ENCODE peak calls at places on chromosomes 5 and 9, in ten cellular contexts. One of them, this sample, is unnamed. For H3K4me1, the result is how much of the 10 kb centered on the place peaks cover.

GRCh38 chr9:23088932-23089364 is 642.3 kb downstream of the DMRTA1 start:
- DNase-seq in A549: no peak
- DNase-seq in NT2/D1: peak
- DNase-seq in IMR-90: no peak
- DNase-seq in heart left ventricle: no peak
- DNase-seq in astrocyte: no peak
- DNase-seq in uterus: no peak
- DNase-seq in lower lobe of right lung: no peak
- DNase-seq in cardiac muscle cell: no peak
- DNase-seq in trophoblast cell: no peak
- DNase-seq in this sample: no peak

GRCh38 chr5:133531634-133532033 is 80.7 kb downstream of the FSTL4 start:
- DNase-seq in lower lobe of right lung: no peak
- DNase-seq in heart left ventricle: no peak
- DNase-seq in astrocyte: peak
- DNase-seq in IMR-90: peak
- DNase-seq in A549: no peak
- DNase-seq in NT2/D1: no peak
- DNase-seq in cardiac muscle cell: peak
- DNase-seq in trophoblast cell: peak
- DNase-seq in uterus: no peak
- DNase-seq in this sample: peak

GRCh38 chr9:15882328-15882727 is 329.5 kb downstream of the CCDC171 start:
- DNase-seq in heart left ventricle: no peak
- DNase-seq in cardiac muscle cell: no peak
- DNase-seq in lower lobe of right lung: no peak
- DNase-seq in astrocyte: no peak
- DNase-seq in A549: no peak
- DNase-seq in NT2/D1: no peak
- DNase-seq in uterus: no peak
- DNase-seq in IMR-90: no peak
- DNase-seq in trophoblast cell: no peak
- DNase-seq in this sample: no peak

GRCh38 chr5:90830058-90830457 is 271.5 kb downstream of the ADGRV1 start:
- DNase-seq in heart left ventricle: no peak
- DNase-seq in NT2/D1: no peak
- DNase-seq in trophoblast cell: no peak
- DNase-seq in lower lobe of right lung: no peak
- DNase-seq in IMR-90: no peak
- DNase-seq in cardiac muscle cell: no peak
- DNase-seq in A549: no peak
- DNase-seq in astrocyte: no peak
- DNase-seq in uterus: no peak
- DNase-seq in this sample: no peak

GRCh38 chr5:120600639-120601038 is 136.5 kb downstream of the PRR16 start:
- DNase-seq in astrocyte: no peak
- DNase-seq in IMR-90: no peak
- DNase-seq in uterus: no peak
- DNase-seq in lower lobe of right lung: no peak
- DNase-seq in trophoblast cell: no peak
- DNase-seq in cardiac muscle cell: no peak
- DNase-seq in heart left ventricle: no peak
- DNase-seq in A549: no peak
- DNase-seq in NT2/D1: no peak
- DNase-seq in this sample: no peak

GRCh38 chr9:101465330-101465915 is 29.8 kb upstream of the ALDOB start:
- DNase-seq in lower lobe of right lung: peak
- DNase-seq in NT2/D1: no peak
- DNase-seq in cardiac muscle cell: peak
- DNase-seq in A549: peak
- DNase-seq in heart left ventricle: no peak
- DNase-seq in astrocyte: peak
- DNase-seq in trophoblast cell: peak
- DNase-seq in uterus: peak
- DNase-seq in IMR-90: peak
- DNase-seq in this sample: peak

GRCh38 chr5:78345485-78345884 is 14.9 kb upstream of the SCAMP1 start:
- DNase-seq in NT2/D1: no peak
- DNase-seq in IMR-90: peak
- DNase-seq in A549: no peak
- DNase-seq in heart left ventricle: no peak
- DNase-seq in cardiac muscle cell: peak
- DNase-seq in lower lobe of right lung: no peak
- DNase-seq in astrocyte: peak
- DNase-seq in uterus: no peak
- DNase-seq in trophoblast cell: no peak
- DNase-seq in this sample: no peak

GRCh38 chr9:76394896-76395244 is 644 bp upstream of the RFK start:
- DNase-seq in uterus: peak
- DNase-seq in trophoblast cell: peak
- DNase-seq in heart left ventricle: no peak
- DNase-seq in A549: peak
- DNase-seq in IMR-90: no peak
- DNase-seq in cardiac muscle cell: peak
- DNase-seq in NT2/D1: peak
- DNase-seq in astrocyte: no peak
- DNase-seq in lower lobe of right lung: peak
- DNase-seq in this sample: no peak

GRCh38 chr5:63043792-63044191 is 465.2 kb downstream of the LRRC70 start:
- DNase-seq in trophoblast cell: no peak
- DNase-seq in uterus: no peak
- DNase-seq in heart left ventricle: no peak
- DNase-seq in lower lobe of right lung: no peak
- DNase-seq in NT2/D1: no peak
- DNase-seq in astrocyte: no peak
- DNase-seq in IMR-90: no peak
- DNase-seq in A549: no peak
- DNase-seq in cardiac muscle cell: peak
- DNase-seq in this sample: no peak

GRCh38 chr5:108655750-108656450 is 91.8 kb upstream of the FER start:
- DNase-seq in trophoblast cell: peak
- DNase-seq in heart left ventricle: no peak
- DNase-seq in A549: no peak
- DNase-seq in NT2/D1: no peak
- DNase-seq in IMR-90: peak
- DNase-seq in lower lobe of right lung: no peak
- DNase-seq in astrocyte: peak
- DNase-seq in cardiac muscle cell: peak
- DNase-seq in uterus: no peak
- DNase-seq in this sample: peak

GRCh38 chr5:120507826-120508463 is 43.8 kb downstream of the PRR16 start:
- DNase-seq in cardiac muscle cell: peak
- DNase-seq in IMR-90: peak
- DNase-seq in uterus: no peak
- DNase-seq in trophoblast cell: no peak
- DNase-seq in A549: no peak
- DNase-seq in lower lobe of right lung: no peak
- DNase-seq in NT2/D1: no peak
- DNase-seq in astrocyte: no peak
- DNase-seq in heart left ventricle: no peak
- DNase-seq in this sample: no peak

GRCh38 chr5:97115932-97116331 is 26.5 kb downstream of the LIX1 start:
- DNase-seq in heart left ventricle: no peak
- DNase-seq in IMR-90: no peak
- DNase-seq in uterus: no peak
- DNase-seq in NT2/D1: no peak
- DNase-seq in A549: no peak
- DNase-seq in trophoblast cell: no peak
- DNase-seq in cardiac muscle cell: no peak
- DNase-seq in lower lobe of right lung: no peak
- DNase-seq in astrocyte: no peak
- DNase-seq in this sample: no peak

GRCh38 chr9:78860806-78861475 is 564.0 kb downstream of the PSAT1 start:
- DNase-seq in NT2/D1: no peak
- DNase-seq in trophoblast cell: no peak
- DNase-seq in A549: no peak
- DNase-seq in cardiac muscle cell: peak
- DNase-seq in astrocyte: peak
- DNase-seq in lower lobe of right lung: no peak
- DNase-seq in uterus: no peak
- DNase-seq in heart left ventricle: no peak
- DNase-seq in IMR-90: peak
- DNase-seq in this sample: peak
- H3K4me1 ChIP-seq in NT2/D1: under half
- H3K4me1 ChIP-seq in trophoblast cell: under half
- H3K4me1 ChIP-seq in A549: under half
- H3K4me1 ChIP-seq in cardiac muscle cell: under half
- H3K4me1 ChIP-seq in astrocyte: under half
- H3K4me1 ChIP-seq in lower lobe of right lung: under half
- H3K4me1 ChIP-seq in uterus: under half
- H3K4me1 ChIP-seq in heart left ventricle: under half
- H3K4me1 ChIP-seq in IMR-90: under half
- H3K4me1 ChIP-seq in this sample: under half

GRCh38 chr5:178240341-178240741 is 7.7 kb upstream of the PHYKPL start:
- DNase-seq in trophoblast cell: no peak
- DNase-seq in cardiac muscle cell: no peak
- DNase-seq in lower lobe of right lung: peak
- DNase-seq in heart left ventricle: no peak
- DNase-seq in NT2/D1: no peak
- DNase-seq in A549: no peak
- DNase-seq in astrocyte: no peak
- DNase-seq in uterus: no peak
- DNase-seq in IMR-90: no peak
- DNase-seq in this sample: no peak
- H3K4me1 ChIP-seq in trophoblast cell: under half
- H3K4me1 ChIP-seq in cardiac muscle cell: under half
- H3K4me1 ChIP-seq in lower lobe of right lung: half or more
- H3K4me1 ChIP-seq in heart left ventricle: under half
- H3K4me1 ChIP-seq in NT2/D1: under half
- H3K4me1 ChIP-seq in A549: under half
- H3K4me1 ChIP-seq in astrocyte: under half
- H3K4me1 ChIP-seq in uterus: under half
- H3K4me1 ChIP-seq in IMR-90: under half
- H3K4me1 ChIP-seq in this sample: under half

GRCh38 chr9:131715906-131716305 is 24.0 kb downstream of the RAPGEF1 start:
- DNase-seq in uterus: peak
- DNase-seq in A549: no peak
- DNase-seq in cardiac muscle cell: peak
- DNase-seq in trophoblast cell: no peak
- DNase-seq in NT2/D1: no peak
- DNase-seq in lower lobe of right lung: no peak
- DNase-seq in heart left ventricle: peak
- DNase-seq in IMR-90: no peak
- DNase-seq in astrocyte: no peak
- DNase-seq in this sample: no peak
- H3K4me1 ChIP-seq in uterus: under half
- H3K4me1 ChIP-seq in A549: under half
- H3K4me1 ChIP-seq in cardiac muscle cell: under half
- H3K4me1 ChIP-seq in trophoblast cell: under half
- H3K4me1 ChIP-seq in NT2/D1: under half
- H3K4me1 ChIP-seq in lower lobe of right lung: half or more
- H3K4me1 ChIP-seq in heart left ventricle: half or more
- H3K4me1 ChIP-seq in IMR-90: under half
- H3K4me1 ChIP-seq in astrocyte: under half
- H3K4me1 ChIP-seq in this sample: under half

DNA sequence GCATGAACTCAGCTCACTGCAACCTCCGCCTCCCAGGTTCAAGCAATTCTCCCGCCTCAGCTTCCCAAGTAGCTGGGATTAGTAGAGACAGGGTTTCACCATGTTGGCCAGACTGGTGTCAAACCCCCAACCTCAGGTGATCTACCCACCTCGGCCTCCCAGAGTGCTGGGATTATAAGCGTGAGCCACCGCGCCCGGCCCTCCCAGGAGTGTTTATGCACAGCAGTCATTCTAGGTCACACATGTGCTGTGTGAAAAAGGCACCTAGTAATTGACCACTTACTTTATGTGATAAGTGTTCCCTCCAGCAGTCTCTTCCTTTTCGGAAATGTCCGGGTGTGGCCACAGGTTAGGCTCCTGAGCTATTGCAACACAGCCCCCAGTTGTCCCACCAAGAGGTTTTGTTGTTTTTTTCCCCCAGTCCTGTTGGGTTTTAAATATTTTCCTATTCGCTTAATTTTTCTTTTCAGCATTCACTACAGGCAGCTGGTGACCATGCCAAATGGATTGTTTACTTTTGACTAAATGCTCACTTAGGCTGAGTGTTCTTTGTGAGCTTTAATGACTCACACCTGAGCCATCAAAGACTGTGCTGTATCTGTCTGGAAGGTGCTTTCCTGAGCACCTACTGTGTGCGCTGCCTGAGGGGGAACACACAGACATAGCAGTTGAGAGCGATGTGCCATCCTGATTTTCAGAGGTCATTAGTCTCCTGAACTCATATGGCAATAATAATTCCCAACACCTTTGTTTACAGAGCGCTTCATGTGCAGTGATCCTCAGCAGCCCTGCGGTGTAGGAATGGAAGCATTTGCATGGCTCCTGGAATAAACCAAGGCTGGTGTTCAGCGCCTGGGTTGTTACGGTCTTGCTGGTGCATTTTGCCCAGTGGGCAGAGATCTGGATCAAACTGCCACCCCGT is 94.3 kb downstream of the MVB12B start:
- DNase-seq in heart left ventricle: no peak
- DNase-seq in A549: peak
- DNase-seq in lower lobe of right lung: no peak
- DNase-seq in cardiac muscle cell: no peak
- DNase-seq in trophoblast cell: no peak
- DNase-seq in astrocyte: peak
- DNase-seq in IMR-90: peak
- DNase-seq in NT2/D1: no peak
- DNase-seq in uterus: no peak
- DNase-seq in this sample: peak
- H3K4me1 ChIP-seq in heart left ventricle: under half
- H3K4me1 ChIP-seq in A549: under half
- H3K4me1 ChIP-seq in lower lobe of right lung: under half
- H3K4me1 ChIP-seq in cardiac muscle cell: under half
- H3K4me1 ChIP-seq in trophoblast cell: under half
- H3K4me1 ChIP-seq in astrocyte: under half
- H3K4me1 ChIP-seq in IMR-90: under half
- H3K4me1 ChIP-seq in NT2/D1: under half
- H3K4me1 ChIP-seq in uterus: under half
- H3K4me1 ChIP-seq in this sample: under half

DNA sequence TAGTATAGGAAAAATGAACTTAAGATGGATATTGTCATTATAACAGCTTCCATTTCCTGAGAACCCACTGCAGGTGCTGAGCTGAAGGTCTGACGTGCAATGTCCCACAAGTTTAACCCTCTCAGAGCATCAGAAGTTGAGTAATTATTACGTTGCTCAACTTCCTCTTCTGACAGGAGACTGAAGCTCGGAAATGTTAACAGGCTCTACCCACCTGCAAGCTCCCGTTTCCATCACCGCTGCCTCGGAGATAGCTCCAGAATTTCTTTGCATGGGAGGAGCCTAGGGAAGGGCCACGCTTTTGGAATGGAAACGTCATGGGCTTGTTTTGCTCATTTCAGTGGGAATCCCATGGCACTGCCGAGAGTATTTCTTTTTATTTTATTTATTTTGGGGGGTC is 1.0 kb upstream of the NTMT1 start:
- DNase-seq in lower lobe of right lung: no peak
- DNase-seq in A549: no peak
- DNase-seq in heart left ventricle: no peak
- DNase-seq in cardiac muscle cell: peak
- DNase-seq in IMR-90: peak
- DNase-seq in trophoblast cell: peak
- DNase-seq in uterus: no peak
- DNase-seq in astrocyte: no peak
- DNase-seq in NT2/D1: no peak
- DNase-seq in this sample: peak
- H3K4me1 ChIP-seq in lower lobe of right lung: half or more
- H3K4me1 ChIP-seq in A549: under half
- H3K4me1 ChIP-seq in heart left ventricle: under half
- H3K4me1 ChIP-seq in cardiac muscle cell: under half
- H3K4me1 ChIP-seq in IMR-90: under half
- H3K4me1 ChIP-seq in trophoblast cell: under half
- H3K4me1 ChIP-seq in uterus: under half
- H3K4me1 ChIP-seq in astrocyte: under half
- H3K4me1 ChIP-seq in NT2/D1: under half
- H3K4me1 ChIP-seq in this sample: under half

GRCh38 chr5:68265347-68265746 is 49.8 kb downstream of the PIK3R1 start:
- DNase-seq in IMR-90: no peak
- DNase-seq in trophoblast cell: no peak
- DNase-seq in heart left ventricle: no peak
- DNase-seq in lower lobe of right lung: no peak
- DNase-seq in A549: no peak
- DNase-seq in uterus: no peak
- DNase-seq in astrocyte: no peak
- DNase-seq in NT2/D1: no peak
- DNase-seq in cardiac muscle cell: no peak
- DNase-seq in this sample: no peak
- H3K4me1 ChIP-seq in IMR-90: under half
- H3K4me1 ChIP-seq in trophoblast cell: under half
- H3K4me1 ChIP-seq in heart left ventricle: half or more
- H3K4me1 ChIP-seq in lower lobe of right lung: half or more
- H3K4me1 ChIP-seq in A549: under half
- H3K4me1 ChIP-seq in uterus: under half
- H3K4me1 ChIP-seq in astrocyte: under half
- H3K4me1 ChIP-seq in NT2/D1: under half
- H3K4me1 ChIP-seq in cardiac muscle cell: under half
- H3K4me1 ChIP-seq in this sample: under half